ENCODE peak calls at places on chromosomes 2 and 18, in ten cellular contexts. U is left cardiac atrium; W is NCI-H510A treated with DMSO at 0.1 percent for 48 hours; O is choroid plexus epithelial cell; H is iPS-NIHi11; A is KBM-7; G is stimulated activated CD8-positive, alpha-beta memory T cell treated with anti-CD3 and anti-CD28 coated beads, Interleukin-15, amount 100 ng/mL, for 1 hour; Z is hippocampal formation; M is left ventricle myocardium inferior; B is stimulated activated CD4-positive, alpha-beta T cell treated with anti-CD3 and anti-CD28 coated beads, Interleukin-15, amount 100 ng/mL, for 24 hours. S is an unnamed sample.

GRCh38 chr2:176150338-176151198 is 782 bp upstream of the HOXD4 start:
- DNase-seq in U (no peak), O (no peak), H (no peak), B (no peak), G (no peak), A (no peak), W (no peak), Z (no peak), M (no peak), S (no peak)

GRCh38 chr2:201414099-201415023 is 36.9 kb downstream of the TRAK2 start:
- DNase-seq in A (peak), M (no peak), Z (no peak), O (peak), W (no peak), U (no peak), B (no peak), G (no peak), H (no peak), S (no peak)

GRCh38 chr2:237877576-237878307 is 18.3 kb downstream of the RAMP1 start:
- DNase-seq in H (peak), W (no peak), U (no peak), Z (no peak), A (no peak), B (no peak), O (no peak), M (no peak), G (no peak), S (no peak)

GRCh38 chr2:18477333-18477732 is 83.1 kb downstream of the RDH14 start:
- DNase-seq in O (no peak), B (no peak), Z (no peak), H (no peak), U (no peak), W (no peak), M (no peak), A (no peak), G (no peak), S (no peak)

GRCh38 chr2:170716851-170717598 is 1.9 kb downstream of the SP5 start:
- DNase-seq in Z (no peak), W (no peak), B (peak), H (peak), A (no peak), O (peak), M (peak), U (peak), G (no peak), S (peak)

GRCh38 chr18:26747131-26747475 is 118.4 kb downstream of the AQP4 start:
- DNase-seq in U (no peak), B (no peak), G (no peak), Z (no peak), W (no peak), H (no peak), A (no peak), M (no peak), O (peak), S (no peak)

GRCh38 chr2:167196461-167197252 is 308.4 kb downstream of the XIRP2 start:
- DNase-seq in B (no peak), O (peak), A (peak), M (peak), Z (no peak), U (peak), G (no peak), H (peak), W (peak), S (no peak)

GRCh38 chr2:128037624-128038023 is 9.8 kb upstream of the SAP130 start:
- DNase-seq in U (no peak), G (no peak), M (no peak), H (no peak), A (no peak), W (no peak), B (no peak), Z (no peak), O (no peak), S (no peak)

GRCh38 chr2:44246436-44246835 is 28.8 kb upstream of the SLC3A1 start:
- DNase-seq in A (no peak), M (no peak), G (no peak), Z (no peak), H (no peak), B (no peak), O (peak), U (no peak), W (no peak), S (no peak)

GRCh38 chr2:109384308-109385271 is 229.2 kb downstream of the SEPTIN10 start:
- DNase-seq in Z (no peak), O (no peak), G (no peak), H (no peak), A (no peak), U (no peak), M (peak), W (no peak), B (no peak), S (peak)

GRCh38 chr2:27723372-27724144 is 48.0 kb upstream of the MRPL33 start:
- DNase-seq in G (no peak), W (peak), B (peak), M (no peak), U (peak), O (peak), A (peak), Z (peak), H (peak), S (no peak)

GRCh38 chr2:79585701-79586428 is 73.0 kb downstream of the CTNNA2 start:
- DNase-seq in B (no peak), O (no peak), H (no peak), G (no peak), A (peak), Z (no peak), M (no peak), W (no peak), U (no peak), S (no peak)

GRCh38 chr2:83957001-83957400 is 502.1 kb downstream of the SUCLG1 start:
- DNase-seq in M (no peak), H (no peak), G (no peak), B (no peak), O (no peak), W (no peak), A (no peak), U (no peak), Z (no peak), S (no peak)

GRCh38 chr2:160790738-160791137 is 297.1 kb upstream of the RBMS1 start:
- DNase-seq in U (no peak), M (no peak), Z (no peak), H (peak), A (no peak), B (no peak), G (no peak), O (no peak), W (no peak), S (no peak)

GRCh38 chr18:2240311-2240705 is 331.0 kb downstream of the METTL4 start:
- DNase-seq in M (no peak), U (no peak), Z (no peak), G (no peak), W (no peak), A (no peak), O (peak), H (no peak), B (no peak), S (no peak)

S was measured in activated CD8-positive, alpha-beta memory T cell treated with anti-CD3 and anti-CD28 coated beads, Interleukin-2, amount 50 U/mL, for 4 hours.